ENCODE peak calls at places on chromosome 15, in nine cellular contexts. One of them, this sample, is unnamed.

GRCh38 chr15:71057143-71057542 is 58.1 kb upstream of the THSD4 start:
- DNase-seq in frontal cortex: no peak
- DNase-seq in germinal center: no peak
- DNase-seq in Kasumi-1: no peak
- DNase-seq in lower lobe of right lung: no peak
- DNase-seq in mucosa of gallbladder: no peak
- DNase-seq in astrocyte of the spinal cord: no peak
- DNase-seq in retina: no peak
- DNase-seq in retinal pigment epithelial cell: no peak
- DNase-seq in this sample: no peak

GRCh38 chr15:42273900-42274692 is 863 bp upstream of the TMEM87A start:
- DNase-seq in frontal cortex: peak; percentile 12
- DNase-seq in germinal center: peak; percentile 77
- DNase-seq in Kasumi-1: peak; percentile 17
- DNase-seq in lower lobe of right lung: peak; percentile 84
- DNase-seq in mucosa of gallbladder: peak; percentile 42
- DNase-seq in astrocyte of the spinal cord: peak; percentile 67
- DNase-seq in retina: no peak
- DNase-seq in retinal pigment epithelial cell: no peak
- DNase-seq in this sample: no peak

GRCh38 chr15:57218826-57219576 is 157.3 kb upstream of the CGNL1 start:
- DNase-seq in frontal cortex: no peak
- DNase-seq in germinal center: no peak
- DNase-seq in Kasumi-1: peak; percentile 84
- DNase-seq in lower lobe of right lung: no peak
- DNase-seq in mucosa of gallbladder: no peak
- DNase-seq in astrocyte of the spinal cord: peak; percentile 95
- DNase-seq in retina: peak; percentile 37
- DNase-seq in retinal pigment epithelial cell: no peak
- DNase-seq in this sample: peak; percentile 87

GRCh38 chr15:84400820-84401219 is 165.2 kb downstream of the GOLGA6L4 start:
- DNase-seq in frontal cortex: no peak
- DNase-seq in germinal center: no peak
- DNase-seq in Kasumi-1: no peak
- DNase-seq in lower lobe of right lung: no peak
- DNase-seq in mucosa of gallbladder: no peak
- DNase-seq in astrocyte of the spinal cord: no peak
- DNase-seq in retina: no peak
- DNase-seq in retinal pigment epithelial cell: no peak
- DNase-seq in this sample: no peak

GRCh38 chr15:52540374-52541012 is 11.8 kb upstream of the MYO5A start:
- DNase-seq in frontal cortex: no peak
- DNase-seq in germinal center: no peak
- DNase-seq in Kasumi-1: no peak
- DNase-seq in lower lobe of right lung: no peak
- DNase-seq in mucosa of gallbladder: no peak
- DNase-seq in astrocyte of the spinal cord: peak; percentile 24
- DNase-seq in retina: no peak
- DNase-seq in retinal pigment epithelial cell: no peak
- DNase-seq in this sample: no peak

GRCh38 chr15:60507596-60508424 is 28.9 kb upstream of the ICE2 start:
- DNase-seq in frontal cortex: no peak
- DNase-seq in germinal center: peak; percentile 77
- DNase-seq in Kasumi-1: peak; percentile 76
- DNase-seq in lower lobe of right lung: no peak
- DNase-seq in mucosa of gallbladder: peak; percentile 57
- DNase-seq in astrocyte of the spinal cord: peak; percentile 74
- DNase-seq in retina: peak; percentile 67
- DNase-seq in retinal pigment epithelial cell: peak; percentile 29
- DNase-seq in this sample: peak; percentile 3

GRCh38 chr15:66024998-66025397 is 155.7 kb downstream of the RAB11A start:
- DNase-seq in frontal cortex: no peak
- DNase-seq in germinal center: no peak
- DNase-seq in Kasumi-1: no peak
- DNase-seq in lower lobe of right lung: no peak
- DNase-seq in mucosa of gallbladder: no peak
- DNase-seq in astrocyte of the spinal cord: peak; percentile 13
- DNase-seq in retina: no peak
- DNase-seq in retinal pigment epithelial cell: no peak
- DNase-seq in this sample: no peak

GRCh38 chr15:68423359-68424028 is 8.5 kb downstream of the ITGA11 start:
- DNase-seq in frontal cortex: no peak
- DNase-seq in germinal center: no peak
- DNase-seq in Kasumi-1: no peak
- DNase-seq in lower lobe of right lung: no peak
- DNase-seq in mucosa of gallbladder: no peak
- DNase-seq in astrocyte of the spinal cord: no peak
- DNase-seq in retina: no peak
- DNase-seq in retinal pigment epithelial cell: no peak
- DNase-seq in this sample: no peak

GRCh38 chr15:31295660-31296059 is 31.0 kb upstream of the KLF13 start:
- DNase-seq in frontal cortex: no peak
- DNase-seq in germinal center: no peak
- DNase-seq in Kasumi-1: no peak
- DNase-seq in lower lobe of right lung: no peak
- DNase-seq in mucosa of gallbladder: peak; percentile 16
- DNase-seq in astrocyte of the spinal cord: no peak
- DNase-seq in retina: no peak
- DNase-seq in retinal pigment epithelial cell: no peak
- DNase-seq in this sample: no peak

GRCh38 chr15:95604634-95605036 is 725.9 kb upstream of the NR2F2 start:
- DNase-seq in frontal cortex: no peak
- DNase-seq in germinal center: no peak
- DNase-seq in Kasumi-1: no peak
- DNase-seq in lower lobe of right lung: no peak
- DNase-seq in mucosa of gallbladder: no peak
- DNase-seq in astrocyte of the spinal cord: peak; percentile 85
- DNase-seq in retina: no peak
- DNase-seq in retinal pigment epithelial cell: no peak
- DNase-seq in this sample: no peak

GRCh38 chr15:78084359-78084750 is 6.8 kb upstream of the TBC1D2B start:
- DNase-seq in frontal cortex: no peak
- DNase-seq in germinal center: no peak
- DNase-seq in Kasumi-1: no peak
- DNase-seq in lower lobe of right lung: no peak
- DNase-seq in mucosa of gallbladder: no peak
- DNase-seq in astrocyte of the spinal cord: no peak
- DNase-seq in retina: no peak
- DNase-seq in retinal pigment epithelial cell: no peak
- DNase-seq in this sample: no peak

GRCh38 chr15:34837246-34838016 is 42.1 kb upstream of the ACTC1 start:
- DNase-seq in frontal cortex: no peak
- DNase-seq in germinal center: no peak
- DNase-seq in Kasumi-1: no peak
- DNase-seq in lower lobe of right lung: no peak
- DNase-seq in mucosa of gallbladder: no peak
- DNase-seq in astrocyte of the spinal cord: peak; percentile 71
- DNase-seq in retina: no peak
- DNase-seq in retinal pigment epithelial cell: peak; percentile 85
- DNase-seq in this sample: no peak

GRCh38 chr15:93066103-93066725 is 22.8 kb downstream of the RGMA start:
- DNase-seq in frontal cortex: no peak
- DNase-seq in germinal center: no peak
- DNase-seq in Kasumi-1: no peak
- DNase-seq in lower lobe of right lung: no peak
- DNase-seq in mucosa of gallbladder: no peak
- DNase-seq in astrocyte of the spinal cord: no peak
- DNase-seq in retina: no peak
- DNase-seq in retinal pigment epithelial cell: no peak
- DNase-seq in this sample: no peak

GRCh38 chr15:65414841-65415621 is 7.7 kb downstream of the IGDCC4 start:
- DNase-seq in frontal cortex: no peak
- DNase-seq in germinal center: no peak
- DNase-seq in Kasumi-1: no peak
- DNase-seq in lower lobe of right lung: no peak
- DNase-seq in mucosa of gallbladder: peak; percentile 15
- DNase-seq in astrocyte of the spinal cord: peak; percentile 89
- DNase-seq in retina: peak; percentile 85
- DNase-seq in retinal pigment epithelial cell: no peak
- DNase-seq in this sample: peak; percentile 81

GRCh38 chr15:101320501-101321052 is 25.5 kb upstream of the SNRPA1 start:
- DNase-seq in frontal cortex: no peak
- DNase-seq in germinal center: peak; percentile 22
- DNase-seq in Kasumi-1: peak; percentile 97
- DNase-seq in lower lobe of right lung: peak; percentile 84
- DNase-seq in mucosa of gallbladder: peak; percentile 54
- DNase-seq in astrocyte of the spinal cord: no peak
- DNase-seq in retina: no peak
- DNase-seq in retinal pigment epithelial cell: no peak
- DNase-seq in this sample: no peak

GRCh38 chr15:48086162-48086561 is 34.6 kb upstream of the SLC24A5 start:
- DNase-seq in frontal cortex: no peak
- DNase-seq in germinal center: no peak
- DNase-seq in Kasumi-1: no peak
- DNase-seq in lower lobe of right lung: no peak
- DNase-seq in mucosa of gallbladder: no peak
- DNase-seq in astrocyte of the spinal cord: no peak
- DNase-seq in retina: no peak
- DNase-seq in retinal pigment epithelial cell: no peak
- DNase-seq in this sample: no peak

GRCh38 chr15:62844564-62845235 is 197.8 kb upstream of the TPM1 start:
- DNase-seq in frontal cortex: no peak
- DNase-seq in germinal center: no peak
- DNase-seq in Kasumi-1: no peak
- DNase-seq in lower lobe of right lung: no peak
- DNase-seq in mucosa of gallbladder: no peak
- DNase-seq in astrocyte of the spinal cord: no peak
- DNase-seq in retina: no peak
- DNase-seq in retinal pigment epithelial cell: no peak
- DNase-seq in this sample: no peak

GRCh38 chr15:70505971-70506887 is 257.1 kb downstream of the UACA start:
- DNase-seq in frontal cortex: no peak
- DNase-seq in germinal center: peak; percentile 26
- DNase-seq in Kasumi-1: no peak
- DNase-seq in lower lobe of right lung: no peak
- DNase-seq in mucosa of gallbladder: no peak
- DNase-seq in astrocyte of the spinal cord: peak; percentile 20
- DNase-seq in retina: peak; percentile 58
- DNase-seq in retinal pigment epithelial cell: no peak
- DNase-seq in this sample: no peak

GRCh38 chr15:31392761-31393401 is 66.2 kb downstream of the KLF13 start:
- DNase-seq in frontal cortex: no peak
- DNase-seq in germinal center: no peak
- DNase-seq in Kasumi-1: no peak
- DNase-seq in lower lobe of right lung: no peak
- DNase-seq in mucosa of gallbladder: peak; percentile 17
- DNase-seq in astrocyte of the spinal cord: no peak
- DNase-seq in retina: peak; percentile 55
- DNase-seq in retinal pigment epithelial cell: no peak
- DNase-seq in this sample: no peak

GRCh38 chr15:52139599-52140462 is 27.3 kb upstream of the BCL2L10 start:
- DNase-seq in frontal cortex: peak; percentile 41
- DNase-seq in germinal center: peak; percentile 70
- DNase-seq in Kasumi-1: peak; percentile 54
- DNase-seq in lower lobe of right lung: peak; percentile 73
- DNase-seq in mucosa of gallbladder: peak; percentile 75
- DNase-seq in astrocyte of the spinal cord: peak; percentile 73
- DNase-seq in retina: peak; percentile 77
- DNase-seq in retinal pigment epithelial cell: no peak
- DNase-seq in this sample: no peak

GRCh38 chr15:66625974-66626373 is 60.2 kb upstream of the LCTL start:
- DNase-seq in frontal cortex: no peak
- DNase-seq in germinal center: no peak
- DNase-seq in Kasumi-1: no peak
- DNase-seq in lower lobe of right lung: no peak
- DNase-seq in mucosa of gallbladder: no peak
- DNase-seq in astrocyte of the spinal cord: no peak
- DNase-seq in retina: no peak
- DNase-seq in retinal pigment epithelial cell: no peak
- DNase-seq in this sample: no peak

GRCh38 chr15:75136758-75137157 is 64.9 kb upstream of the C15orf39 start:
- DNase-seq in frontal cortex: no peak
- DNase-seq in germinal center: no peak
- DNase-seq in Kasumi-1: no peak
- DNase-seq in lower lobe of right lung: no peak
- DNase-seq in mucosa of gallbladder: no peak
- DNase-seq in astrocyte of the spinal cord: no peak
- DNase-seq in retina: no peak
- DNase-seq in retinal pigment epithelial cell: no peak
- DNase-seq in this sample: no peak

GRCh38 chr15:92818658-92819311 is 81.3 kb upstream of the CHD2 start:
- DNase-seq in frontal cortex: no peak
- DNase-seq in germinal center: no peak
- DNase-seq in Kasumi-1: no peak
- DNase-seq in lower lobe of right lung: no peak
- DNase-seq in mucosa of gallbladder: no peak
- DNase-seq in astrocyte of the spinal cord: no peak
- DNase-seq in retina: no peak
- DNase-seq in retinal pigment epithelial cell: no peak
- DNase-seq in this sample: no peak

GRCh38 chr15:95684693-95685115 is 645.8 kb upstream of the NR2F2 start:
- DNase-seq in frontal cortex: no peak
- DNase-seq in germinal center: no peak
- DNase-seq in Kasumi-1: no peak
- DNase-seq in lower lobe of right lung: no peak
- DNase-seq in mucosa of gallbladder: no peak
- DNase-seq in astrocyte of the spinal cord: peak; percentile 82
- DNase-seq in retina: no peak
- DNase-seq in retinal pigment epithelial cell: peak; percentile 16
- DNase-seq in this sample: no peak

GRCh38 chr15:62241135-62241770 is 76.2 kb upstream of the C2CD4B start:
- DNase-seq in frontal cortex: no peak
- DNase-seq in germinal center: no peak
- DNase-seq in Kasumi-1: no peak
- DNase-seq in lower lobe of right lung: no peak
- DNase-seq in mucosa of gallbladder: no peak
- DNase-seq in astrocyte of the spinal cord: no peak
- DNase-seq in retina: no peak
- DNase-seq in retinal pigment epithelial cell: no peak
- DNase-seq in this sample: no peak

GRCh38 chr15:41928637-41929620 is 35.1 kb upstream of the SPTBN5 start:
- DNase-seq in frontal cortex: no peak
- DNase-seq in germinal center: peak; percentile 72
- DNase-seq in Kasumi-1: no peak
- DNase-seq in lower lobe of right lung: peak; percentile 65
- DNase-seq in mucosa of gallbladder: no peak
- DNase-seq in astrocyte of the spinal cord: no peak
- DNase-seq in retina: no peak
- DNase-seq in retinal pigment epithelial cell: no peak
- DNase-seq in this sample: no peak

GRCh38 chr15:100572362-100572983 is 29.5 kb downstream of the LINS1 start:
- DNase-seq in frontal cortex: no peak
- DNase-seq in germinal center: peak; percentile 30
- DNase-seq in Kasumi-1: peak; percentile 24
- DNase-seq in lower lobe of right lung: no peak
- DNase-seq in mucosa of gallbladder: no peak
- DNase-seq in astrocyte of the spinal cord: peak; percentile 31
- DNase-seq in retina: peak; percentile 9
- DNase-seq in retinal pigment epithelial cell: no peak
- DNase-seq in this sample: no peak

GRCh38 chr15:100383302-100384107 is 41.7 kb upstream of the ADAMTS17 start:
- DNase-seq in frontal cortex: peak; percentile 13
- DNase-seq in germinal center: no peak
- DNase-seq in Kasumi-1: peak; percentile 51
- DNase-seq in lower lobe of right lung: no peak
- DNase-seq in mucosa of gallbladder: peak; percentile 14
- DNase-seq in astrocyte of the spinal cord: peak; percentile 3
- DNase-seq in retina: peak; percentile 20
- DNase-seq in retinal pigment epithelial cell: no peak
- DNase-seq in this sample: peak; percentile 1

GRCh38 chr15:25655168-25655956 is 207.8 kb downstream of the ATP10A start:
- DNase-seq in frontal cortex: no peak
- DNase-seq in germinal center: no peak
- DNase-seq in Kasumi-1: no peak
- DNase-seq in lower lobe of right lung: no peak
- DNase-seq in mucosa of gallbladder: no peak
- DNase-seq in astrocyte of the spinal cord: no peak
- DNase-seq in retina: no peak
- DNase-seq in retinal pigment epithelial cell: no peak
- DNase-seq in this sample: no peak

GRCh38 chr15:62850791-62851291 is 191.7 kb upstream of the TPM1 start:
- DNase-seq in frontal cortex: no peak
- DNase-seq in germinal center: no peak
- DNase-seq in Kasumi-1: no peak
- DNase-seq in lower lobe of right lung: no peak
- DNase-seq in mucosa of gallbladder: no peak
- DNase-seq in astrocyte of the spinal cord: peak; percentile 81
- DNase-seq in retina: no peak
- DNase-seq in retinal pigment epithelial cell: peak; percentile 84
- DNase-seq in this sample: no peak

GRCh38 chr15:96385195-96385594 is 54.7 kb downstream of the NR2F2 start:
- DNase-seq in frontal cortex: no peak
- DNase-seq in germinal center: no peak
- DNase-seq in Kasumi-1: no peak
- DNase-seq in lower lobe of right lung: no peak
- DNase-seq in mucosa of gallbladder: no peak
- DNase-seq in astrocyte of the spinal cord: no peak
- DNase-seq in retina: no peak
- DNase-seq in retinal pigment epithelial cell: no peak
- DNase-seq in this sample: no peak